ENCODE peak calls at places on chromosome 9, in nine cellular contexts. V is stimulated activated CD8-positive, alpha-beta memory T cell treated with anti-CD3 and anti-CD28 coated beads, Interleukin-7, amount 100 ng/mL, for 48 hours; D is SK-MEL-5; U is Caki2; O is cardiac muscle cell; X is stimulated activated naive B cell treated with anti-CD40 and anti-IgM and Interleukin-4, amounts not matched to agents 10 μg/mL and 1 μg/mL and 100 μg/mL, for 72 hours; W is body of pancreas; I is mesendoderm; A is Panc1. F is an unnamed sample.

GRCh38 chr9:137305060-137305787 is 3.2 kb upstream of the NRARP start:
- DNase-seq in A (no peak), U (no peak), X (no peak), O (peak; percentile 59), D (no peak), I (peak; percentile 66), W (peak; percentile 93), V (peak; percentile 49), F (no peak)

GRCh38 chr9:77725051-77725702 is 77.1 kb upstream of the GNA14 start:
- DNase-seq in W (no peak), X (no peak), O (no peak), D (peak; percentile 78), U (no peak), I (no peak), A (no peak), V (no peak), F (no peak)

GRCh38 chr9:137129089-137129455 is 9.9 kb upstream of the GRIN1 start:
- DNase-seq in D (no peak), V (no peak), A (no peak), U (no peak), X (no peak), O (no peak), I (peak; percentile 20), W (peak; percentile 51), F (peak; percentile 51)

GRCh38 chr9:133275105-133276000 is at the start of gene ABO:
- DNase-seq in X (no peak), V (no peak), U (peak; percentile 50), O (peak; percentile 30), A (no peak), D (no peak), I (peak; percentile 40), W (peak; percentile 40), F (peak; percentile 61)

GRCh38 chr9:121599186-121599871 is 52.1 kb upstream of the DAB2IP start:
- DNase-seq in A (no peak), V (no peak), D (peak; percentile 33), W (peak; percentile 94), X (no peak), I (peak; percentile 93), U (peak; percentile 52), O (peak; percentile 98), F (peak; percentile 27)

GRCh38 chr9:131405858-131406566 is 12.1 kb downstream of the PRRC2B start:
- DNase-seq in V (no peak), X (no peak), O (no peak), W (no peak), U (no peak), D (no peak), A (no peak), I (no peak), F (no peak)

GRCh38 chr9:89963280-89963679 is 358.5 kb downstream of the GADD45G start:
- DNase-seq in O (no peak), W (no peak), X (no peak), I (no peak), A (no peak), U (no peak), V (no peak), D (no peak), F (no peak)

GRCh38 chr9:127083598-127083997 is 38.8 kb downstream of the ANGPTL2 start:
- DNase-seq in I (no peak), X (no peak), U (no peak), W (no peak), V (no peak), O (no peak), D (no peak), A (no peak), F (no peak)

GRCh38 chr9:18060304-18060934 is 413.5 kb upstream of the ADAMTSL1 start:
- DNase-seq in U (no peak), O (no peak), W (no peak), A (no peak), I (no peak), X (no peak), D (peak; percentile 22), V (no peak), F (no peak)

GRCh38 chr9:72477862-72478564 is 43.4 kb upstream of the TMC1 start:
- DNase-seq in V (no peak), X (no peak), D (peak; percentile 48), O (peak; percentile 10), U (peak; percentile 84), W (peak; percentile 78), A (peak; percentile 58), I (peak; percentile 89), F (no peak)

GRCh38 chr9:133154097-133154989 is 9.4 kb downstream of the GBGT1 start:
- DNase-seq in I (no peak), X (no peak), D (no peak), V (no peak), U (no peak), O (no peak), W (no peak), A (no peak), F (no peak)

GRCh38 chr9:130197888-130198287 is 25.7 kb downstream of the NCS1 start:
- DNase-seq in O (peak; percentile 32), W (no peak), X (no peak), V (no peak), U (no peak), D (no peak), A (no peak), I (no peak), F (no peak)

GRCh38 chr9:130756037-130756436 is 62.5 kb downstream of the EXOSC2 start:
- DNase-seq in X (no peak), O (no peak), U (no peak), D (no peak), W (no peak), A (no peak), V (no peak), I (no peak), F (no peak)

GRCh38 chr9:103245369-103245768 is 250.2 kb downstream of the CYLC2 start:
- DNase-seq in O (peak; percentile 7), U (no peak), X (no peak), D (peak; percentile 68), A (no peak), W (no peak), I (peak; percentile 20), V (no peak), F (no peak)

GRCh38 chr9:34437006-34437925 is 21.1 kb downstream of the FAM219A start:
- DNase-seq in V (no peak), X (peak; percentile 33), D (peak; percentile 73), U (peak; percentile 17), W (peak; percentile 78), O (peak; percentile 81), I (peak; percentile 92), A (peak; percentile 39), F (peak; percentile 76)

GRCh38 chr9:119639287-119639955 is 270.2 kb upstream of the BRINP1 start:
- DNase-seq in U (peak; percentile 12), O (peak; percentile 79), A (no peak), W (no peak), V (no peak), D (no peak), X (no peak), I (peak; percentile 42), F (peak; percentile 65)

GRCh38 chr9:134396258-134396742 is 70.0 kb downstream of the RXRA start:
- DNase-seq in V (peak; percentile 57), X (peak; percentile 81), O (no peak), D (no peak), A (no peak), U (no peak), I (no peak), W (no peak), F (no peak)

GRCh38 chr9:38107811-38108304 is 38.8 kb upstream of the SHB start:
- DNase-seq in V (no peak), W (peak; percentile 40), D (no peak), A (no peak), O (no peak), X (no peak), I (peak; percentile 80), U (peak; percentile 28), F (no peak)

GRCh38 chr9:104334549-104334948 is 169.5 kb upstream of the OR13F1 start:
- DNase-seq in A (no peak), U (no peak), O (no peak), V (no peak), X (no peak), W (no peak), D (no peak), I (no peak), F (no peak)

GRCh38 chr9:107639426-107639825 is 149.9 kb upstream of the KLF4 start:
- DNase-seq in W (no peak), I (no peak), V (no peak), A (no peak), X (no peak), D (no peak), U (no peak), O (no peak), F (no peak)

F was measured in testis.